ENCODE peak calls at places on chromosomes 1 and 21, in nine cellular contexts. D, K, Z, E, V, R, F, M and I are unnamed samples.

GRCh38 chr21:33403128-33403785 is at the start of gene IFNGR2:
- DNase-seq in D (peak), K (peak), Z (no peak), E (peak), V (no peak), R (peak), F (peak), M (no peak), I (peak)

GRCh38 chr1:87760100-87760499 is 431.4 kb downstream of the LMO4 start:
- DNase-seq in D (no peak), K (no peak), Z (no peak), E (no peak), V (no peak), R (no peak), F (no peak), M (no peak), I (no peak)

GRCh38 chr1:89831462-89832113 is 10.8 kb downstream of the LRRC8D start:
- DNase-seq in D (no peak), K (no peak), Z (no peak), E (no peak), V (no peak), R (no peak), F (no peak), M (no peak), I (no peak)

GRCh38 chr1:20430355-20431290 is 55.4 kb downstream of the CAMK2N1 start:
- DNase-seq in D (peak), K (no peak), Z (peak), E (peak), V (no peak), R (peak), F (peak), M (no peak), I (peak)

GRCh38 chr1:36465731-36466369 is 1.7 kb upstream of the MRPS15 start:
- DNase-seq in D (no peak), K (no peak), Z (no peak), E (no peak), V (no peak), R (no peak), F (no peak), M (no peak), I (no peak)

GRCh38 chr1:77271851-77272250 is 10.0 kb upstream of the AK5 start:
- DNase-seq in D (no peak), K (no peak), Z (no peak), E (no peak), V (no peak), R (peak), F (no peak), M (no peak), I (no peak)

GRCh38 chr1:42748021-42748420 is 8.0 kb upstream of the CLDN19 start:
- DNase-seq in D (no peak), K (no peak), Z (no peak), E (no peak), V (no peak), R (no peak), F (no peak), M (no peak), I (no peak)

GRCh38 chr1:3369437-3370076 is 84.9 kb upstream of the ARHGEF16 start:
- DNase-seq in D (peak), K (no peak), Z (no peak), E (no peak), V (no peak), R (no peak), F (no peak), M (peak), I (no peak)

GRCh38 chr1:243596441-243597183 is 253.4 kb downstream of the AKT3 start:
- DNase-seq in D (no peak), K (no peak), Z (peak), E (peak), V (no peak), R (peak), F (peak), M (no peak), I (peak)

GRCh38 chr1:40592107-40592773 is 60.8 kb downstream of the ZNF684 start:
- DNase-seq in D (peak), K (no peak), Z (peak), E (no peak), V (peak), R (peak), F (peak), M (peak), I (no peak)

GRCh38 chr1:28517649-28517999 is 11.8 kb downstream of the RCC1 start:
- DNase-seq in D (no peak), K (no peak), Z (no peak), E (no peak), V (no peak), R (no peak), F (no peak), M (no peak), I (no peak)

GRCh38 chr1:160340146-160340545 is 2.9 kb downstream of the COPA start:
- DNase-seq in D (no peak), K (no peak), Z (no peak), E (no peak), V (no peak), R (no peak), F (no peak), M (no peak), I (no peak)

GRCh38 chr1:147808025-147808424 is 47.6 kb upstream of the GJA5 start:
- DNase-seq in D (peak), K (no peak), Z (no peak), E (no peak), V (no peak), R (no peak), F (no peak), M (no peak), I (no peak)

GRCh38 chr1:228364068-228364705 is 42.4 kb downstream of the TRIM11 start:
- DNase-seq in D (no peak), K (no peak), Z (no peak), E (no peak), V (no peak), R (no peak), F (no peak), M (no peak), I (no peak)

GRCh38 chr1:91828583-91829281 is 57.2 kb downstream of the TGFBR3 start:
- DNase-seq in D (no peak), K (no peak), Z (no peak), E (no peak), V (no peak), R (no peak), F (no peak), M (no peak), I (no peak)

GRCh38 chr1:160046494-160047115 is 14.8 kb upstream of the PIGM start:
- DNase-seq in D (peak), K (no peak), Z (peak), E (peak), V (peak), R (peak), F (peak), M (peak), I (peak)

GRCh38 chr1:52229494-52229893 is 87.6 kb downstream of the ZFYVE9 start:
- DNase-seq in D (no peak), K (no peak), Z (no peak), E (no peak), V (no peak), R (no peak), F (no peak), M (no peak), I (no peak)

GRCh38 chr1:226082959-226083302 is 20.4 kb downstream of the H3-3A start:
- DNase-seq in D (peak), K (no peak), Z (no peak), E (no peak), V (peak), R (peak), F (peak), M (peak), I (no peak)

GRCh38 chr1:65572701-65573421 is 152.4 kb downstream of the LEPR start:
- DNase-seq in D (no peak), K (no peak), Z (no peak), E (no peak), V (no peak), R (no peak), F (no peak), M (no peak), I (no peak)

GRCh38 chr21:42373181-42373907 is 7.0 kb upstream of the TFF1 start:
- DNase-seq in D (no peak), K (no peak), Z (no peak), E (peak), V (no peak), R (no peak), F (peak), M (no peak), I (peak)